ENCODE peak calls at places on chromosomes 5 and 9, in six cellular contexts. L, M, J, B, Y and A are unnamed samples.
A peak's percentile ranks its signal among the peaks of the same experiment; 100 is the strongest.

GRCh38 chr5:50984628-50985027 is 318.2 kb downstream of the PARP8 start:
- DNase-seq in L (no peak), B (no peak), Y (no peak), M (no peak), J (no peak), A (no peak)

GRCh38 chr5:38757451-38758245 is 88.2 kb upstream of the OSMR start:
- DNase-seq in M (no peak), L (no peak), Y (no peak), B (no peak), J (no peak), A (no peak)

GRCh38 chr5:63570752-63571151 is 391.5 kb downstream of the HTR1A start:
- DNase-seq in L (no peak), M (peak; percentile 21), B (no peak), J (no peak), Y (no peak), A (no peak)

GRCh38 chr9:81559741-81560140 is 129.6 kb downstream of the TLE1 start:
- DNase-seq in Y (no peak), L (no peak), M (no peak), J (no peak), B (no peak), A (peak; percentile 74)

GRCh38 chr5:80915716-80916115 is 44.4 kb upstream of the RASGRF2 start:
- DNase-seq in Y (no peak), M (no peak), J (no peak), L (no peak), B (no peak), A (no peak)

GRCh38 chr5:8234179-8234578 is 365.2 kb downstream of the MTRR start:
- DNase-seq in M (no peak), B (no peak), L (no peak), J (no peak), Y (no peak), A (no peak)

GRCh38 chr9:125630436-125630835 is 76.6 kb downstream of the MAPKAP1 start:
- DNase-seq in M (no peak), Y (no peak), L (no peak), J (no peak), B (no peak), A (no peak)

GRCh38 chr9:34049630-34050384 is 1.1 kb upstream of the UBAP2 start:
- DNase-seq in B (no peak), J (peak; percentile 24), Y (peak; percentile 20), L (no peak), M (no peak), A (no peak)

GRCh38 chr5:74761241-74761640 is 5.7 kb downstream of the GFM2 start:
- DNase-seq in M (no peak), Y (no peak), J (no peak), B (no peak), L (no peak), A (no peak)

GRCh38 chr9:18636781-18637180 is 162.8 kb downstream of the ADAMTSL1 start:
- DNase-seq in L (no peak), J (no peak), M (no peak), Y (no peak), B (no peak), A (no peak)

GRCh38 chr9:23962101-23962500 is 136.1 kb upstream of the ELAVL2 start:
- DNase-seq in J (no peak), B (no peak), L (no peak), Y (no peak), M (no peak), A (no peak)

GRCh38 chr5:87541033-87541432 is 128.3 kb upstream of the CCNH start:
- DNase-seq in J (peak; percentile 55), M (no peak), L (peak; percentile 52), B (no peak), Y (peak; percentile 85), A (peak; percentile 45)

GRCh38 chr5:65186646-65187227 is 295.0 kb downstream of the ADAMTS6 start:
- DNase-seq in M (no peak), L (no peak), J (no peak), Y (no peak), B (no peak), A (no peak)

GRCh38 chr9:2418619-2419018 is 203.0 kb upstream of the VLDLR start:
- DNase-seq in B (no peak), Y (peak; percentile 13), M (no peak), L (no peak), J (no peak), A (no peak)

GRCh38 chr5:27733242-27733641 is 694.9 kb upstream of the CDH9 start:
- DNase-seq in B (no peak), M (no peak), J (no peak), L (no peak), Y (no peak), A (no peak)

GRCh38 chr5:142924135-142924883 is 154.1 kb downstream of the ARHGAP26 start:
- DNase-seq in Y (no peak), L (no peak), M (no peak), J (no peak), B (peak; percentile 15), A (no peak)

GRCh38 chr5:57889558-57889957 is 406.9 kb upstream of the ACTBL2 start:
- DNase-seq in M (no peak), Y (no peak), J (no peak), L (no peak), B (no peak), A (no peak)

GRCh38 chr5:32443145-32443540 is 1.4 kb downstream of the ZFR start:
- DNase-seq in B (peak; percentile 58), J (no peak), L (no peak), Y (no peak), M (no peak), A (no peak)

GRCh38 chr5:130549884-130550552 is 615.0 kb downstream of the HINT1 start:
- DNase-seq in M (no peak), J (no peak), Y (peak; percentile 48), B (no peak), L (no peak), A (no peak)

GRCh38 chr9:8852301-8852864 is 1052.8 kb upstream of the DMAC1 start:
- DNase-seq in J (no peak), L (no peak), B (no peak), Y (no peak), M (no peak), A (no peak)

GRCh38 chr9:123486431-123486830 is 130.4 kb downstream of the CRB2 start:
- DNase-seq in J (no peak), B (no peak), M (no peak), L (no peak), Y (no peak), A (no peak)

GRCh38 chr9:93260290-93261066 is 76.5 kb downstream of the WNK2 start:
- DNase-seq in Y (no peak), L (peak; percentile 9), M (no peak), B (peak; percentile 25), J (peak; percentile 16), A (peak; percentile 11)

GRCh38 chr9:114060711-114061110 is 17.4 kb downstream of the AMBP start:
- DNase-seq in B (no peak), M (no peak), J (peak; percentile 12), Y (no peak), L (no peak), A (peak; percentile 14)

GRCh38 chr5:74095871-74096270 is 469.9 kb downstream of the ARHGEF28 start:
- DNase-seq in B (no peak), M (no peak), J (no peak), L (no peak), Y (no peak), A (no peak)

GRCh38 chr5:125227333-125228075 is 481.1 kb upstream of the ZNF608 start:
- DNase-seq in L (no peak), M (no peak), Y (peak; percentile 19), B (no peak), J (peak; percentile 24), A (no peak)

GRCh38 chr9:95268681-95269080 is 48.8 kb downstream of the FANCC start:
- DNase-seq in J (no peak), M (no peak), B (no peak), Y (no peak), L (no peak), A (no peak)
- TF ChIP-seq CTCF in J (no peak), M (no peak), B (no peak), Y (peak; percentile 31), L (peak; percentile 35), A (no peak)

GRCh38 chr9:37364751-37365360 is 57.6 kb upstream of the GRHPR start:
- DNase-seq in Y (no peak), M (no peak), J (no peak), B (no peak), L (no peak), A (no peak)
- TF ChIP-seq CTCF in Y (no peak), M (no peak), J (peak; percentile 34), B (peak; percentile 42), L (no peak), A (no peak)

DNA sequence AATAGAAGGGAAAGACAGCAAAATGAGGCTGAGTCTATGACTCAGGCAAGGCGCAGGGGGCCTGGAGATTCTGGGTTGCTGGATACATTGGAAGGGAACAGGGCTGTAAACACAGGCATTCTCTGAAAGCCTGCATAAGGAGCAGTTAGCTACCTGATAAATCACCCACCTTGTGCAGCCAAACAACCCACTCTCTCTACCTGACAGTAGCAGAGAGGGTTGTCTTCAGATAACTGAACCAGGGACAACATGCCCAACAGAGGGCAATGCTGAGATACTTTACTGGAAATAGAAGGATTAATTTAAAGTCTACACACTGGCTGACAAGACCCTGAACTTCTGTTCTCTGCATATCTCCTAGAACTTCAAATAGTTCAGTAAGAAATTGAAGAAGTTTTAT is 161.6 kb downstream of the KCTD16 start:
- DNase-seq in J (no peak), Y (no peak), L (no peak), B (no peak), M (no peak), A (no peak)
- TF ChIP-seq CTCF in J (no peak), Y (no peak), L (no peak), B (no peak), M (no peak), A (no peak)

DNA sequence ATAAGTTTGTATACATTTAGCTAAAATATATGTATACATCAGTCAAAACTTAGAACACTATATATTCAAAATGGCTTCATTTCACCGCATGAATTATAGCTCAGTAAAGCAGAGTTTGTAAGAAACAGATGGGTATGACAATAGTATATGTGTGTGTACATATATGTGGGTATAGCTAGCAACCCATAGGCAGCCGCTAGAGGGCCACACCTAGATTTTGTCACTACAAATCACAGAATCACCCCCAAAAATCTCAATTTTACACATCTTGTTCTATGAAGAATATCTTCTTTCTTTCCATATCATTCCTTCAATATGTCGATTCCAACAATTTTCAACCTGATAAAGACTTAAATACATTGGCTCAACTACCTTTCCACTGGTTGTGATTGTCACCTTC is 357.8 kb upstream of the CCNG1 start:
- DNase-seq in Y (no peak), M (no peak), B (no peak), J (no peak), L (no peak), A (no peak)
- TF ChIP-seq CTCF in Y (no peak), M (no peak), B (peak; percentile 41), J (no peak), L (no peak), A (no peak)

GRCh38 chr5:17890501-17890900 is 256.2 kb downstream of the TAF11L14 start:
- DNase-seq in B (no peak), M (no peak), J (no peak), L (no peak), Y (no peak), A (no peak)
- TF ChIP-seq CTCF in B (no peak), M (no peak), J (no peak), L (no peak), Y (no peak), A (no peak)

GRCh38 chr9:27337833-27338526 is 41.0 kb upstream of the EQTN start:
- DNase-seq in B (no peak), J (peak; percentile 65), Y (no peak), M (no peak), L (peak; percentile 38), A (no peak)
- TF ChIP-seq CTCF in B (no peak), J (no peak), Y (no peak), M (no peak), L (no peak), A (no peak)